ENCODE peak calls at places on chromosomes 1 and 21, in ten cellular contexts. S is neural progenitor cell, N is PC-9, Q is GM23338, G is keratinocyte, H is fibroblast of lung, X is astrocyte, M is HCT116, W is H1, R is GM23248. C is an unnamed sample.

GRCh38 chr1:59574085-59574484 is 240.7 kb upstream of the HOOK1 start:
- DNase-seq in H (peak; percentile 87), G (no peak), S (no peak), N (no peak), Q (no peak), M (no peak), X (peak; percentile 98), W (no peak), R (peak; percentile 77), C (no peak)

GRCh38 chr1:198610362-198610761 is 28.5 kb upstream of the PTPRC start:
- DNase-seq in H (no peak), W (no peak), X (no peak), G (no peak), M (no peak), Q (no peak), N (no peak), R (no peak), S (no peak), C (no peak)

GRCh38 chr1:32321712-32322291 is 14.2 kb downstream of the MARCKSL1 start:
- DNase-seq in Q (no peak), W (no peak), R (no peak), M (no peak), G (no peak), N (no peak), S (no peak), X (no peak), H (no peak), C (no peak)

GRCh38 chr1:58784758-58785423 is 1.0 kb upstream of the JUN start:
- DNase-seq in W (no peak), X (peak; percentile 90), N (peak; percentile 83), S (peak; percentile 71), R (peak; percentile 97), G (no peak), M (peak; percentile 57), Q (peak; percentile 76), H (peak; percentile 94), C (no peak)

GRCh38 chr1:226325178-226325577 is 16.2 kb upstream of the LIN9 start:
- DNase-seq in X (no peak), W (no peak), R (peak; percentile 58), Q (no peak), N (peak; percentile 76), G (no peak), H (no peak), M (no peak), S (no peak), C (no peak)

GRCh38 chr1:34885405-34886247 is 26.1 kb upstream of the SMIM12 start:
- DNase-seq in M (no peak), X (peak; percentile 2), G (no peak), R (peak; percentile 61), Q (peak; percentile 90), N (no peak), W (peak; percentile 25), S (peak; percentile 74), H (peak; percentile 29), C (no peak)

GRCh38 chr1:1955651-1956094 is 36.6 kb upstream of the TMEM52 start:
- DNase-seq in G (no peak), W (no peak), R (no peak), Q (no peak), X (no peak), M (no peak), S (no peak), H (no peak), N (no peak), C (no peak)

GRCh38 chr1:61502011-61502410 is 222.9 kb downstream of the TM2D1 start:
- DNase-seq in G (no peak), W (no peak), N (no peak), H (no peak), M (no peak), S (no peak), X (no peak), R (no peak), Q (no peak), C (no peak)

GRCh38 chr1:40049745-40050144 is 9.2 kb downstream of the CAP1 start:
- DNase-seq in R (peak; percentile 34), M (no peak), G (no peak), W (no peak), N (no peak), X (peak; percentile 55), H (no peak), S (no peak), Q (no peak), C (no peak)

GRCh38 chr1:43054961-43055360 is 96.3 kb upstream of the SLC2A1 start:
- DNase-seq in X (peak; percentile 30), S (no peak), R (no peak), G (no peak), H (no peak), N (no peak), M (no peak), W (no peak), Q (no peak), C (no peak)

GRCh38 chr1:15368888-15369287 is 40.8 kb upstream of the EFHD2 start:
- DNase-seq in M (no peak), S (no peak), Q (no peak), G (no peak), X (no peak), N (no peak), R (no peak), H (no peak), W (no peak), C (no peak)

GRCh38 chr1:16926491-16927195 is 4.9 kb downstream of the CROCC start:
- DNase-seq in S (peak; percentile 94), Q (peak; percentile 87), W (no peak), N (no peak), M (no peak), H (no peak), G (no peak), X (no peak), R (no peak), C (no peak)

GRCh38 chr1:34929497-34929852 is at the start of gene DLGAP3:
- DNase-seq in G (no peak), Q (peak; percentile 70), X (no peak), S (peak; percentile 83), N (no peak), W (no peak), R (no peak), H (no peak), M (no peak), C (no peak)

GRCh38 chr1:189669846-189670245 is 807.8 kb downstream of the BRINP3 start:
- DNase-seq in X (peak; percentile 42), S (no peak), M (no peak), Q (no peak), G (no peak), W (no peak), R (no peak), H (peak; percentile 30), N (no peak), C (no peak)

GRCh38 chr21:38900499-38900898 is 94.8 kb downstream of the ETS2 start:
- DNase-seq in W (no peak), N (no peak), G (no peak), X (no peak), M (no peak), Q (no peak), H (no peak), S (no peak), R (no peak), C (no peak)

GRCh38 chr1:27672750-27673112 is 739 bp upstream of the IFI6 start:
- DNase-seq in R (peak; percentile 52), Q (no peak), H (peak; percentile 43), M (no peak), N (no peak), G (no peak), S (no peak), X (peak; percentile 65), W (no peak), C (no peak)

GRCh38 chr21:46667735-46668380 is 32.4 kb downstream of the PRMT2 start:
- DNase-seq in R (peak; percentile 57), Q (peak; percentile 69), N (peak; percentile 35), X (peak; percentile 62), W (no peak), S (peak; percentile 79), M (no peak), G (no peak), H (peak; percentile 39), C (no peak)
- TF ChIP-seq EZH2 in R (no peak), Q (no peak), N (no peak), X (no peak), W (peak; percentile 71), S (peak; percentile 66), M (no peak), G (no peak), H (no peak), C (no peak)

DNA sequence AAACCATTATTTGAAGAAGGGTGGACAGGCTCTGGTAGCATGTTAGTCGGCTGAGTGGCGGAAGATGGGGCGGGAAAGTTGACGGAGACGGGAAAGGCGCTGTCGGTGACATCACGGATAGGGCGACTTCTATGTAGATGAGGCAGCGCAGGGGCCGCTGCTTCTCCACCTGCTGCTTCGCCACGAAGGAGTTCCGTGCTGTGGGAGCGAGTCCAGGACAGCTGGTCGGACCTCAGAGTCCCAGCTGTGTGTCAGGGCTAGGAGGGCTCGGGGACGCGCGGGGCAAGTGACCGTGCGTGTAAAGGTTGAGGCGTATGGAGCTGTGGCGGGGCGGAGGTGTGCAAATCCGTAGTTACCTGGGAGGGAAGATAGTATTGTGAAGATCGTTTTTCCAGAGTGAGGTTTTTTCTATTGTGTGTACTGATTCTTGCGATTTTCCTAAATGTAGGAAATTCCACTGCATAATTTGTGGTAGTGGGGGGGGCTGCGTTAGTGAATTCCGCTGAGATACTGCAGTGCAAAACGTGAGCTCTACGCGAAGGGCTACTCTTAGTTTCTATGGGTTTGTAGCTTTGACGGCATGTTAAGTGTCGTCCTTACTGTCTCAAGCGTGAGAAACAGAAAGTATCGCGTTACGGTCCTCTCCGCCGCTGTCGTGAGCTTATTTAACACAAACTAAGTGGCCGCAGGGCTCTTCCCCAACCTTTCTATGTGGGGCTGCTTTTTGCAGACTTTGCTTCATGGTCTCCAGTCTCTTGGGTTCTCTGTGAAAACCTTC is 111.2 kb upstream of the NBPF11 start:
- DNase-seq in W (peak; percentile 93), G (peak; percentile 65), M (peak; percentile 99), S (peak; percentile 91), H (peak; percentile 67), X (peak; percentile 79), N (peak; percentile 76), R (peak; percentile 78), Q (peak; percentile 98), C (no peak)
- TF ChIP-seq EZH2 in W (no peak), G (no peak), M (no peak), S (no peak), H (peak; percentile 73), X (no peak), N (no peak), R (no peak), Q (no peak), C (no peak)

GRCh38 chr21:33022828-33023573 is 2.7 kb upstream of the OLIG2 start:
- DNase-seq in X (no peak), Q (peak; percentile 55), W (no peak), G (no peak), M (no peak), H (no peak), N (no peak), S (peak; percentile 67), R (no peak), C (no peak)
- TF ChIP-seq EZH2 in X (peak; percentile 81), Q (peak; percentile 97), W (peak; percentile 90), G (no peak), M (no peak), H (no peak), N (no peak), S (peak; percentile 86), R (peak; percentile 36), C (peak; percentile 74)

DNA sequence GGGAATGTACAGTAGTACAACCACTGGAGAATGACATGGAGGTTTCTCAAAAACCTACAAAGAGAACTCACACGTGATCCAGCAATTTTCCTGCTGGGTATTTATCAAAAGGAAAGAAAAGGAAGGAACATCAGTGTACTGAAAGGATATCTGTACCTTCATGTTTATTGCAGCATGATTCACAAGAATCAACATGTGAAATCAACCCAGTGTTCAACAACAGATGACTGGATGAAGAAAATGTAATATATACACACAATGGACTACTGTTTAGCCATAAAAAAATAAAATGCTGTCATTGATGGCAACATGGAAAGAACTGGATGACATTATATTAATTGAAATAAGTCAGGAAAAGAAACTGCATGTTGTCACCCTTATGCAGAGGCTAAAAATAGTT is 19.0 kb upstream of the CYP4A11 start:
- DNase-seq in Q (no peak), M (no peak), H (no peak), S (no peak), W (no peak), N (no peak), X (no peak), R (no peak), G (no peak), C (no peak)
- TF ChIP-seq EZH2 in Q (no peak), M (no peak), H (no peak), S (no peak), W (no peak), N (no peak), X (no peak), R (no peak), G (no peak), C (no peak)

C was measured in SK-N-MC.